ENCODE peak calls at places on chromosome 15, in ten cellular contexts. One of them, this sample, is unnamed.

GRCh38 chr15:67832965-67833503 is 6.8 kb downstream of the RNU6-1 start:
- DNase-seq in Caco-2: no peak
- DNase-seq in heart left ventricle: no peak
- DNase-seq in cardiac muscle cell: peak; percentile 58
- DNase-seq in Panc1: no peak
- DNase-seq in psoas muscle: no peak
- DNase-seq in cardiac fibroblast: no peak
- DNase-seq in GM06990: no peak
- DNase-seq in mucosa of descending colon: no peak
- DNase-seq in CD8-positive, alpha-beta memory T cell: no peak
- DNase-seq in this sample: no peak

GRCh38 chr15:61518191-61518950 is 289.3 kb upstream of the RORA start:
- DNase-seq in psoas muscle: no peak
- DNase-seq in Caco-2: no peak
- DNase-seq in cardiac fibroblast: no peak
- DNase-seq in CD8-positive, alpha-beta memory T cell: no peak
- DNase-seq in GM06990: no peak
- DNase-seq in mucosa of descending colon: no peak
- DNase-seq in heart left ventricle: no peak
- DNase-seq in Panc1: no peak
- DNase-seq in cardiac muscle cell: no peak
- DNase-seq in this sample: no peak

GRCh38 chr15:88076246-88076645 is 180.3 kb downstream of the NTRK3 start:
- DNase-seq in Caco-2: no peak
- DNase-seq in mucosa of descending colon: no peak
- DNase-seq in heart left ventricle: no peak
- DNase-seq in psoas muscle: no peak
- DNase-seq in cardiac fibroblast: no peak
- DNase-seq in Panc1: no peak
- DNase-seq in cardiac muscle cell: no peak
- DNase-seq in GM06990: no peak
- DNase-seq in CD8-positive, alpha-beta memory T cell: no peak
- DNase-seq in this sample: no peak

GRCh38 chr15:83855956-83856355 is 202.0 kb downstream of the ADAMTSL3 start:
- DNase-seq in Panc1: no peak
- DNase-seq in cardiac muscle cell: no peak
- DNase-seq in psoas muscle: no peak
- DNase-seq in heart left ventricle: no peak
- DNase-seq in GM06990: no peak
- DNase-seq in mucosa of descending colon: no peak
- DNase-seq in cardiac fibroblast: no peak
- DNase-seq in CD8-positive, alpha-beta memory T cell: no peak
- DNase-seq in Caco-2: no peak
- DNase-seq in this sample: no peak

GRCh38 chr15:38300395-38300794 is 47.8 kb downstream of the SPRED1 start:
- DNase-seq in cardiac muscle cell: no peak
- DNase-seq in mucosa of descending colon: no peak
- DNase-seq in Caco-2: no peak
- DNase-seq in CD8-positive, alpha-beta memory T cell: no peak
- DNase-seq in psoas muscle: no peak
- DNase-seq in GM06990: peak; percentile 22
- DNase-seq in heart left ventricle: no peak
- DNase-seq in cardiac fibroblast: peak; percentile 48
- DNase-seq in Panc1: no peak
- DNase-seq in this sample: no peak

GRCh38 chr15:78049691-78050440 is 27.6 kb downstream of the TBC1D2B start:
- DNase-seq in cardiac muscle cell: no peak
- DNase-seq in psoas muscle: no peak
- DNase-seq in Caco-2: no peak
- DNase-seq in GM06990: no peak
- DNase-seq in Panc1: no peak
- DNase-seq in CD8-positive, alpha-beta memory T cell: no peak
- DNase-seq in cardiac fibroblast: peak; percentile 62
- DNase-seq in mucosa of descending colon: no peak
- DNase-seq in heart left ventricle: no peak
- DNase-seq in this sample: no peak

GRCh38 chr15:28122038-28122949 is 23.2 kb upstream of the OCA2 start:
- DNase-seq in Panc1: no peak
- DNase-seq in heart left ventricle: no peak
- DNase-seq in mucosa of descending colon: no peak
- DNase-seq in cardiac muscle cell: no peak
- DNase-seq in psoas muscle: no peak
- DNase-seq in cardiac fibroblast: no peak
- DNase-seq in Caco-2: no peak
- DNase-seq in CD8-positive, alpha-beta memory T cell: no peak
- DNase-seq in GM06990: no peak
- DNase-seq in this sample: no peak

GRCh38 chr15:96888764-96889163 is 558.3 kb downstream of the NR2F2 start:
- DNase-seq in psoas muscle: no peak
- DNase-seq in Caco-2: no peak
- DNase-seq in GM06990: no peak
- DNase-seq in cardiac muscle cell: no peak
- DNase-seq in cardiac fibroblast: no peak
- DNase-seq in Panc1: no peak
- DNase-seq in CD8-positive, alpha-beta memory T cell: no peak
- DNase-seq in heart left ventricle: no peak
- DNase-seq in mucosa of descending colon: no peak
- DNase-seq in this sample: no peak

GRCh38 chr15:91068966-91069365 is 31.1 kb upstream of the SV2B start:
- DNase-seq in Panc1: no peak
- DNase-seq in CD8-positive, alpha-beta memory T cell: no peak
- DNase-seq in psoas muscle: no peak
- DNase-seq in cardiac muscle cell: no peak
- DNase-seq in Caco-2: no peak
- DNase-seq in mucosa of descending colon: no peak
- DNase-seq in heart left ventricle: no peak
- DNase-seq in cardiac fibroblast: no peak
- DNase-seq in GM06990: no peak
- DNase-seq in this sample: no peak

GRCh38 chr15:71207141-71207540 is 91.9 kb downstream of the THSD4 start:
- DNase-seq in Panc1: no peak
- DNase-seq in psoas muscle: no peak
- DNase-seq in Caco-2: no peak
- DNase-seq in heart left ventricle: no peak
- DNase-seq in CD8-positive, alpha-beta memory T cell: no peak
- DNase-seq in cardiac muscle cell: no peak
- DNase-seq in mucosa of descending colon: no peak
- DNase-seq in GM06990: no peak
- DNase-seq in cardiac fibroblast: no peak
- DNase-seq in this sample: no peak

GRCh38 chr15:57969355-57969754 is 96.2 kb downstream of the ALDH1A2 start:
- DNase-seq in cardiac muscle cell: peak; percentile 7
- DNase-seq in mucosa of descending colon: no peak
- DNase-seq in CD8-positive, alpha-beta memory T cell: no peak
- DNase-seq in Caco-2: no peak
- DNase-seq in psoas muscle: no peak
- DNase-seq in GM06990: no peak
- DNase-seq in cardiac fibroblast: peak; percentile 42
- DNase-seq in Panc1: no peak
- DNase-seq in heart left ventricle: no peak
- DNase-seq in this sample: no peak

GRCh38 chr15:66100761-66101160 is 152.8 kb downstream of the MEGF11 start:
- DNase-seq in cardiac fibroblast: no peak
- DNase-seq in psoas muscle: no peak
- DNase-seq in Panc1: no peak
- DNase-seq in Caco-2: no peak
- DNase-seq in GM06990: no peak
- DNase-seq in CD8-positive, alpha-beta memory T cell: no peak
- DNase-seq in mucosa of descending colon: no peak
- DNase-seq in cardiac muscle cell: no peak
- DNase-seq in heart left ventricle: no peak
- DNase-seq in this sample: no peak

GRCh38 chr15:55552926-55553325 is 35.2 kb downstream of the PYGO1 start:
- DNase-seq in CD8-positive, alpha-beta memory T cell: no peak
- DNase-seq in GM06990: no peak
- DNase-seq in psoas muscle: no peak
- DNase-seq in cardiac fibroblast: peak; percentile 61
- DNase-seq in Caco-2: no peak
- DNase-seq in cardiac muscle cell: peak; percentile 5
- DNase-seq in mucosa of descending colon: no peak
- DNase-seq in heart left ventricle: peak; percentile 71
- DNase-seq in Panc1: no peak
- DNase-seq in this sample: peak; percentile 18

GRCh38 chr15:40992241-40992741 is 39.0 kb downstream of the CHAC1 start:
- DNase-seq in cardiac muscle cell: no peak
- DNase-seq in CD8-positive, alpha-beta memory T cell: no peak
- DNase-seq in mucosa of descending colon: no peak
- DNase-seq in Panc1: no peak
- DNase-seq in heart left ventricle: no peak
- DNase-seq in Caco-2: no peak
- DNase-seq in psoas muscle: no peak
- DNase-seq in GM06990: no peak
- DNase-seq in cardiac fibroblast: no peak
- DNase-seq in this sample: no peak

GRCh38 chr15:65935391-65935790 is 66.1 kb downstream of the RAB11A start:
- DNase-seq in Panc1: no peak
- DNase-seq in Caco-2: no peak
- DNase-seq in CD8-positive, alpha-beta memory T cell: no peak
- DNase-seq in GM06990: no peak
- DNase-seq in psoas muscle: no peak
- DNase-seq in mucosa of descending colon: no peak
- DNase-seq in heart left ventricle: no peak
- DNase-seq in cardiac muscle cell: no peak
- DNase-seq in cardiac fibroblast: no peak
- DNase-seq in this sample: no peak

GRCh38 chr15:56752986-56753385 is 19.7 kb upstream of the ZNF280D start:
- DNase-seq in Panc1: no peak
- DNase-seq in GM06990: no peak
- DNase-seq in cardiac fibroblast: no peak
- DNase-seq in mucosa of descending colon: no peak
- DNase-seq in cardiac muscle cell: no peak
- DNase-seq in Caco-2: no peak
- DNase-seq in psoas muscle: no peak
- DNase-seq in CD8-positive, alpha-beta memory T cell: no peak
- DNase-seq in heart left ventricle: no peak
- DNase-seq in this sample: no peak

GRCh38 chr15:56759450-56759845 is 26.1 kb upstream of the ZNF280D start:
- DNase-seq in CD8-positive, alpha-beta memory T cell: no peak
- DNase-seq in cardiac fibroblast: peak; percentile 88
- DNase-seq in psoas muscle: peak; percentile 44
- DNase-seq in Panc1: no peak
- DNase-seq in cardiac muscle cell: no peak
- DNase-seq in mucosa of descending colon: no peak
- DNase-seq in heart left ventricle: peak; percentile 34
- DNase-seq in Caco-2: no peak
- DNase-seq in GM06990: no peak
- DNase-seq in this sample: peak; percentile 4

GRCh38 chr15:56758770-56759449 is 25.6 kb upstream of the ZNF280D start:
- DNase-seq in cardiac muscle cell: no peak
- DNase-seq in cardiac fibroblast: peak; percentile 62
- DNase-seq in psoas muscle: no peak
- DNase-seq in heart left ventricle: no peak
- DNase-seq in CD8-positive, alpha-beta memory T cell: no peak
- DNase-seq in Caco-2: no peak
- DNase-seq in GM06990: no peak
- DNase-seq in Panc1: no peak
- DNase-seq in mucosa of descending colon: no peak
- DNase-seq in this sample: no peak

GRCh38 chr15:56757884-56758283 is 24.6 kb upstream of the ZNF280D start:
- DNase-seq in cardiac muscle cell: no peak
- DNase-seq in heart left ventricle: no peak
- DNase-seq in mucosa of descending colon: no peak
- DNase-seq in Panc1: no peak
- DNase-seq in psoas muscle: no peak
- DNase-seq in Caco-2: no peak
- DNase-seq in CD8-positive, alpha-beta memory T cell: no peak
- DNase-seq in GM06990: no peak
- DNase-seq in cardiac fibroblast: no peak
- DNase-seq in this sample: no peak

DNA sequence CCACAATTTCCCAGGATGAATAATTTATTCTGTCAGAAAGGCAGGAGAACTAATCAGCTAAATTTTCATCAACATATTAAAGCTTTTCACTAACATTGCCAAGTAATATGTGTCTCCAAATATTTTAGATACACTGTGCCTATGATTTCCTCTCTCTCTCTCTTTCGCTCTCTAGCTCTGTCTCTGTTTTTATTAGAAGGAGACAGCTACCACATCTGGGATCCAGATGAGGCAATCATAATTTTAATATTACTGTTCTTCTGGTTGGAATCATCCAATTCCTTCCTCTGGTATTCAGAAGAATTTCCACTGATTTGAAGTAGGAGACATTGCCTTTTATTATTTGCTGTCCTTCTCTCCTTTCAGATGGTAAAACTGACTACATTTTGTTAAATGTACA is 21.7 kb upstream of the ZNF280D start:
- DNase-seq in cardiac muscle cell: no peak
- DNase-seq in heart left ventricle: no peak
- DNase-seq in cardiac fibroblast: no peak
- DNase-seq in Panc1: no peak
- DNase-seq in Caco-2: no peak
- DNase-seq in CD8-positive, alpha-beta memory T cell: no peak
- DNase-seq in GM06990: no peak
- DNase-seq in psoas muscle: no peak
- DNase-seq in mucosa of descending colon: no peak
- DNase-seq in this sample: no peak
- H3K4me3 ChIP-seq in cardiac muscle cell: no peak overlapping the region
- H3K4me3 ChIP-seq in heart left ventricle: no peak overlapping the region
- H3K4me3 ChIP-seq in cardiac fibroblast: no peak overlapping the region
- H3K4me3 ChIP-seq in Panc1: no peak overlapping the region
- H3K4me3 ChIP-seq in Caco-2: no peak overlapping the region
- H3K4me3 ChIP-seq in CD8-positive, alpha-beta memory T cell: no peak overlapping the region
- H3K4me3 ChIP-seq in GM06990: no peak overlapping the region
- H3K4me3 ChIP-seq in psoas muscle: no peak overlapping the region
- H3K4me3 ChIP-seq in mucosa of descending colon: no peak overlapping the region
- H3K4me3 ChIP-seq in this sample: no peak overlapping the region

GRCh38 chr15:101062471-101063171 is 143.5 kb downstream of the LRRK1 start:
- DNase-seq in cardiac muscle cell: no peak
- DNase-seq in cardiac fibroblast: no peak
- DNase-seq in heart left ventricle: peak; percentile 11
- DNase-seq in mucosa of descending colon: no peak
- DNase-seq in Caco-2: no peak
- DNase-seq in GM06990: peak; percentile 45
- DNase-seq in Panc1: no peak
- DNase-seq in psoas muscle: no peak
- DNase-seq in CD8-positive, alpha-beta memory T cell: no peak
- DNase-seq in this sample: no peak
- H3K4me3 ChIP-seq in cardiac muscle cell: no peak overlapping the region
- H3K4me3 ChIP-seq in cardiac fibroblast: no peak overlapping the region
- H3K4me3 ChIP-seq in heart left ventricle: no peak overlapping the region
- H3K4me3 ChIP-seq in mucosa of descending colon: no peak overlapping the region
- H3K4me3 ChIP-seq in Caco-2: no peak overlapping the region
- H3K4me3 ChIP-seq in GM06990: no peak overlapping the region
- H3K4me3 ChIP-seq in Panc1: no peak overlapping the region
- H3K4me3 ChIP-seq in psoas muscle: no peak overlapping the region
- H3K4me3 ChIP-seq in CD8-positive, alpha-beta memory T cell: no peak overlapping the region
- H3K4me3 ChIP-seq in this sample: no peak overlapping the region

GRCh38 chr15:85689729-85690128 is 105.0 kb downstream of the KLHL25 start:
- DNase-seq in Panc1: no peak
- DNase-seq in mucosa of descending colon: peak; percentile 44
- DNase-seq in cardiac fibroblast: peak; percentile 84
- DNase-seq in heart left ventricle: peak; percentile 50
- DNase-seq in CD8-positive, alpha-beta memory T cell: peak; percentile 77
- DNase-seq in cardiac muscle cell: no peak
- DNase-seq in psoas muscle: no peak
- DNase-seq in Caco-2: no peak
- DNase-seq in GM06990: peak; percentile 73
- DNase-seq in this sample: peak; percentile 67
- H3K4me3 ChIP-seq in Panc1: no peak overlapping the region
- H3K4me3 ChIP-seq in mucosa of descending colon: no peak overlapping the region
- H3K4me3 ChIP-seq in cardiac fibroblast: peak overlapping the region; percentile 18
- H3K4me3 ChIP-seq in heart left ventricle: peak overlapping the region; percentile 52
- H3K4me3 ChIP-seq in CD8-positive, alpha-beta memory T cell: peak overlapping the region; percentile 81
- H3K4me3 ChIP-seq in cardiac muscle cell: peak overlapping the region; percentile 10
- H3K4me3 ChIP-seq in psoas muscle: peak overlapping the region; percentile 32
- H3K4me3 ChIP-seq in Caco-2: no peak overlapping the region
- H3K4me3 ChIP-seq in GM06990: peak overlapping the region; percentile 67
- H3K4me3 ChIP-seq in this sample: peak overlapping the region; percentile 15

GRCh38 chr15:79948095-79948695 is 22.8 kb downstream of the BCL2A1 start:
- DNase-seq in GM06990: no peak
- DNase-seq in heart left ventricle: no peak
- DNase-seq in psoas muscle: no peak
- DNase-seq in mucosa of descending colon: no peak
- DNase-seq in cardiac muscle cell: no peak
- DNase-seq in CD8-positive, alpha-beta memory T cell: no peak
- DNase-seq in Panc1: no peak
- DNase-seq in Caco-2: no peak
- DNase-seq in cardiac fibroblast: no peak
- DNase-seq in this sample: no peak
- H3K4me3 ChIP-seq in GM06990: no peak overlapping the region
- H3K4me3 ChIP-seq in heart left ventricle: no peak overlapping the region
- H3K4me3 ChIP-seq in psoas muscle: no peak overlapping the region
- H3K4me3 ChIP-seq in mucosa of descending colon: no peak overlapping the region
- H3K4me3 ChIP-seq in cardiac muscle cell: no peak overlapping the region
- H3K4me3 ChIP-seq in CD8-positive, alpha-beta memory T cell: no peak overlapping the region
- H3K4me3 ChIP-seq in Panc1: no peak overlapping the region
- H3K4me3 ChIP-seq in Caco-2: no peak overlapping the region
- H3K4me3 ChIP-seq in cardiac fibroblast: no peak overlapping the region
- H3K4me3 ChIP-seq in this sample: no peak overlapping the region